ENCODE peak calls at places on chromosome 19, in four cellular contexts. Q, Z, D and B are unnamed samples. For H3K36me3, the result is how much of the 10 kb centered on the place peaks cover.

GRCh38 chr19:39670998-39671397 is 15.3 kb downstream of the LGALS16 start:
- DNase-seq in Q (no peak), Z (no peak), D (no peak), B (no peak)

GRCh38 chr19:35141627-35142401 is 1.2 kb upstream of the FXYD7 start:
- DNase-seq in Q (no peak), Z (no peak), D (no peak), B (no peak)

GRCh38 chr19:30227071-30227621 is 145.0 kb upstream of the ZNF536 start:
- DNase-seq in Q (no peak), Z (no peak), D (no peak), B (no peak)

GRCh38 chr19:8361921-8362793 is 1.8 kb upstream of the ANGPTL4 start:
- DNase-seq in Q (no peak), Z (peak), D (peak), B (peak)

GRCh38 chr19:50511069-50511822 is at the start of gene JOSD2:
- DNase-seq in Q (peak), Z (peak), D (peak), B (peak)

GRCh38 chr19:13615890-13616289 is 109.6 kb upstream of the CACNA1A start:
- DNase-seq in Q (no peak), Z (no peak), D (no peak), B (no peak)

GRCh38 chr19:12838182-12838890 is at the start of gene MAST1:
- DNase-seq in Q (peak), Z (no peak), D (no peak), B (no peak)

GRCh38 chr19:1630012-1630411 is 22.4 kb downstream of the TCF3 start:
- DNase-seq in Q (no peak), Z (no peak), D (no peak), B (no peak)

GRCh38 chr19:48887861-48888612 is 10.5 kb downstream of the TULP2 start:
- DNase-seq in Q (no peak), Z (no peak), D (no peak), B (no peak)

GRCh38 chr19:28333909-28334308 is 879.0 kb downstream of the UQCRFS1 start:
- DNase-seq in Q (no peak), Z (no peak), D (no peak), B (no peak)

GRCh38 chr19:53147645-53148044 is 11.2 kb downstream of the ZNF347 start:
- DNase-seq in Q (no peak), Z (no peak), D (no peak), B (no peak)

GRCh38 chr19:3852614-3853254 is 16.1 kb downstream of the ZFR2 start:
- DNase-seq in Q (peak), Z (peak), D (peak), B (no peak)

GRCh38 chr19:11460207-11460606 is 20.6 kb downstream of the ELAVL3 start:
- DNase-seq in Q (peak), Z (no peak), D (no peak), B (no peak)

GRCh38 chr19:35755550-35756371 is 1.1 kb downstream of the HSPB6 start:
- DNase-seq in Q (no peak), Z (no peak), D (no peak), B (no peak)

GRCh38 chr19:8324186-8325050 is 3.1 kb downstream of the RPS28 start:
- DNase-seq in Q (peak), Z (no peak), D (no peak), B (no peak)

GRCh38 chr19:49151339-49152217 is 3.6 kb downstream of the HRC start:
- DNase-seq in Q (peak), Z (no peak), D (peak), B (peak)

GRCh38 chr19:13884726-13885591 is 8.0 kb downstream of the NANOS3 start:
- DNase-seq in Q (no peak), Z (no peak), D (no peak), B (no peak)

GRCh38 chr19:49502866-49503581 is 6.8 kb downstream of the RPS11 start:
- DNase-seq in Q (peak), Z (peak), D (peak), B (no peak)

GRCh38 chr19:280541-281007 is 10.6 kb downstream of the PLPP2 start:
- DNase-seq in Q (no peak), Z (no peak), D (no peak), B (no peak)

GRCh38 chr19:40827386-40828247 is 22.6 kb downstream of the CYP2A6 start:
- DNase-seq in Q (no peak), Z (no peak), D (no peak), B (no peak)

GRCh38 chr19:406999-407491 is 1.9 kb downstream of the C2CD4C start:
- DNase-seq in Q (no peak), Z (no peak), D (no peak), B (no peak)

GRCh38 chr19:7783991-7784421 is 21.0 kb downstream of the CLEC4M start:
- DNase-seq in Q (no peak), Z (peak), D (no peak), B (no peak)

GRCh38 chr19:35061583-35062373 is 20.3 kb downstream of the HPN start:
- DNase-seq in Q (no peak), Z (no peak), D (no peak), B (no peak)

GRCh38 chr19:3678188-3678587 is 22.1 kb downstream of the PIP5K1C start:
- DNase-seq in Q (no peak), Z (no peak), D (no peak), B (no peak)

GRCh38 chr19:6060600-6061391 is 49.5 kb downstream of the RFX2 start:
- DNase-seq in Q (peak), Z (no peak), D (no peak), B (no peak)

GRCh38 chr19:3338541-3339181 is 27.7 kb upstream of the NFIC start:
- DNase-seq in Q (no peak), Z (no peak), D (no peak), B (no peak)

GRCh38 chr19:16851031-16851712 is 22.0 kb downstream of the SIN3B start:
- DNase-seq in Q (no peak), Z (no peak), D (no peak), B (no peak)

GRCh38 chr19:10104665-10105221 is 1.4 kb upstream of the PPAN start:
- DNase-seq in Q (peak), Z (no peak), D (no peak), B (no peak)

GRCh38 chr19:29393915-29394460 is 131.8 kb upstream of the VSTM2B start:
- DNase-seq in Q (no peak), Z (no peak), D (no peak), B (no peak)

GRCh38 chr19:30649934-30650614 is 277.9 kb downstream of the ZNF536 start:
- DNase-seq in Q (peak), Z (peak), D (peak), B (peak)

GRCh38 chr19:18536475-18536874 is 6.9 kb downstream of the FKBP8 start:
- DNase-seq in Q (no peak), Z (no peak), D (no peak), B (no peak)
- H3K36me3 ChIP-seq in Q (half or more), Z (under half), D (under half), B (under half)

GRCh38 chr19:46859637-46860124 is 1.1 kb upstream of the ARHGAP35 start:
- DNase-seq in Q (peak), Z (peak), D (no peak), B (no peak)

GRCh38 chr19:46861691-46862503 is 1.1 kb downstream of the ARHGAP35 start:
- DNase-seq in Q (no peak), Z (no peak), D (no peak), B (no peak)

GRCh38 chr19:46860125-46860845 is 512 bp upstream of the ARHGAP35 start:
- DNase-seq in Q (peak), Z (peak), D (peak), B (no peak)

GRCh38 chr19:46862504-46862835 is 1.7 kb downstream of the ARHGAP35 start:
- DNase-seq in Q (peak), Z (no peak), D (no peak), B (no peak)

GRCh38 chr19:46860846-46861690 is at the start of gene ARHGAP35:
- DNase-seq in Q (peak), Z (no peak), D (no peak), B (no peak)
- TF ChIP-seq SIN3A in Q (peak), Z (peak), D (no peak), B (no peak)

GRCh38 chr19:38142176-38143035 is 81.6 kb downstream of the DPF1 start:
- DNase-seq in Q (peak), Z (peak), D (no peak), B (peak)
- TF ChIP-seq TCF7L2 in Q (no peak), Z (no peak), D (no peak), B (no peak)

GRCh38 chr19:41872384-41872774 is 4.7 kb upstream of the CD79A start:
- DNase-seq in Q (no peak), Z (no peak), D (no peak), B (no peak)
- H3K36me3 ChIP-seq in Q (under half), Z (under half), D (under half), B (under half)

GRCh38 chr19:15331419-15332310 is 674 bp downstream of the BRD4 start:
- DNase-seq in Q (peak), Z (no peak), D (no peak), B (no peak)
- TF ChIP-seq SIN3A in Q (no peak), Z (peak), D (no peak), B (no peak)

GRCh38 chr19:23440791-23441190 is 45.5 kb upstream of the ZNF91 start:
- DNase-seq in Q (no peak), Z (no peak), D (no peak), B (no peak)
- TF ChIP-seq TCF7L2 in Q (no peak), Z (no peak), D (no peak), B (no peak)